ENCODE peak calls at places on chromosome 16, in four cellular contexts. One of them, this sample, is unnamed.

GRCh38 chr16:10878328-10878643 is 1.3 kb downstream of the CIITA start:
- DNase-seq in neural crest cell: no peak
- DNase-seq in fibroblast of mammary gland: no peak
- DNase-seq in A549: no peak
- DNase-seq in this sample: no peak

GRCh38 chr16:10870137-10870776 is 6.7 kb upstream of the CIITA start:
- DNase-seq in neural crest cell: no peak
- DNase-seq in fibroblast of mammary gland: no peak
- DNase-seq in A549: no peak
- DNase-seq in this sample: no peak

GRCh38 chr16:19781196-19781595 is 63.1 kb downstream of the IQCK start:
- DNase-seq in neural crest cell: no peak
- DNase-seq in fibroblast of mammary gland: peak; percentile 68
- DNase-seq in A549: no peak
- DNase-seq in this sample: no peak

GRCh38 chr16:10577305-10578202 is 2.8 kb downstream of the EMP2 start:
- DNase-seq in neural crest cell: no peak
- DNase-seq in fibroblast of mammary gland: no peak
- DNase-seq in A549: no peak
- DNase-seq in this sample: peak; percentile 38

GRCh38 chr16:70548936-70549335 is 25.3 kb downstream of the SF3B3 start:
- DNase-seq in neural crest cell: no peak
- DNase-seq in fibroblast of mammary gland: no peak
- DNase-seq in A549: no peak
- DNase-seq in this sample: no peak

GRCh38 chr16:87471278-87472141 is 21.3 kb downstream of the ZCCHC14 start:
- DNase-seq in neural crest cell: no peak
- DNase-seq in fibroblast of mammary gland: peak; percentile 37
- DNase-seq in A549: no peak
- DNase-seq in this sample: no peak

GRCh38 chr16:3587547-3588110 is 10.4 kb upstream of the NLRC3 start:
- DNase-seq in neural crest cell: no peak
- DNase-seq in fibroblast of mammary gland: no peak
- DNase-seq in A549: no peak
- DNase-seq in this sample: no peak

GRCh38 chr16:82699262-82699661 is 72.5 kb downstream of the CDH13 start:
- DNase-seq in neural crest cell: no peak
- DNase-seq in fibroblast of mammary gland: no peak
- DNase-seq in A549: no peak
- DNase-seq in this sample: no peak

GRCh38 chr16:85448557-85449194 is 164.4 kb upstream of the GSE1 start:
- DNase-seq in neural crest cell: no peak
- DNase-seq in fibroblast of mammary gland: peak; percentile 31
- DNase-seq in A549: no peak
- DNase-seq in this sample: no peak

GRCh38 chr16:67349172-67349571 is 22.6 kb downstream of the LRRC36 start:
- DNase-seq in neural crest cell: no peak
- DNase-seq in fibroblast of mammary gland: peak; percentile 46
- DNase-seq in A549: peak; percentile 41
- DNase-seq in this sample: peak; percentile 3

GRCh38 chr16:78742501-78743283 is 643.2 kb downstream of the WWOX start:
- DNase-seq in neural crest cell: no peak
- DNase-seq in fibroblast of mammary gland: no peak
- DNase-seq in A549: no peak
- DNase-seq in this sample: no peak

GRCh38 chr16:68324780-68325357 is 14.1 kb downstream of the PRMT7 start:
- DNase-seq in neural crest cell: no peak
- DNase-seq in fibroblast of mammary gland: peak; percentile 22
- DNase-seq in A549: no peak
- DNase-seq in this sample: no peak

GRCh38 chr16:72946474-72947194 is 101.3 kb downstream of the ZFHX3 start:
- DNase-seq in neural crest cell: no peak
- DNase-seq in fibroblast of mammary gland: peak; percentile 8
- DNase-seq in A549: no peak
- DNase-seq in this sample: no peak

GRCh38 chr16:968620-969019 is 2.2 kb downstream of the LMF1 start:
- DNase-seq in neural crest cell: no peak
- DNase-seq in fibroblast of mammary gland: no peak
- DNase-seq in A549: no peak
- DNase-seq in this sample: no peak

GRCh38 chr16:54511181-54511731 is 224.7 kb upstream of the IRX3 start:
- DNase-seq in neural crest cell: no peak
- DNase-seq in fibroblast of mammary gland: peak; percentile 68
- DNase-seq in A549: no peak
- DNase-seq in this sample: no peak

GRCh38 chr16:20933589-20933988 is 33.0 kb downstream of the LYRM1 start:
- DNase-seq in neural crest cell: no peak
- DNase-seq in fibroblast of mammary gland: no peak
- DNase-seq in A549: no peak
- DNase-seq in this sample: no peak

GRCh38 chr16:9499921-9500593 is 408.6 kb downstream of the HAPSTR1 start:
- DNase-seq in neural crest cell: no peak
- DNase-seq in fibroblast of mammary gland: no peak
- DNase-seq in A549: no peak
- DNase-seq in this sample: no peak

GRCh38 chr16:81873843-81874752 is 95.0 kb downstream of the PLCG2 start:
- DNase-seq in neural crest cell: peak; percentile 59
- DNase-seq in fibroblast of mammary gland: peak; percentile 43
- DNase-seq in A549: peak; percentile 59
- DNase-seq in this sample: peak; percentile 45

GRCh38 chr16:29815032-29815721 is 775 bp upstream of the PAGR1 start:
- DNase-seq in neural crest cell: peak; percentile 19
- DNase-seq in fibroblast of mammary gland: no peak
- DNase-seq in A549: no peak
- DNase-seq in this sample: no peak

GRCh38 chr16:3645504-3646347 is 8.8 kb upstream of the DNASE1 start:
- DNase-seq in neural crest cell: peak; percentile 57
- DNase-seq in fibroblast of mammary gland: no peak
- DNase-seq in A549: no peak
- DNase-seq in this sample: no peak

GRCh38 chr16:68064791-68065365 is 20.3 kb upstream of the NFATC3 start:
- DNase-seq in neural crest cell: peak; percentile 63
- DNase-seq in fibroblast of mammary gland: peak; percentile 70
- DNase-seq in A549: peak; percentile 67
- DNase-seq in this sample: peak; percentile 87

GRCh38 chr16:89402962-89403361 is 87.4 kb downstream of the ANKRD11 start:
- DNase-seq in neural crest cell: no peak
- DNase-seq in fibroblast of mammary gland: peak; percentile 56
- DNase-seq in A549: no peak
- DNase-seq in this sample: no peak

GRCh38 chr16:54027126-54027922 is 259.3 kb downstream of the IRX3 start:
- DNase-seq in neural crest cell: no peak
- DNase-seq in fibroblast of mammary gland: peak; percentile 47
- DNase-seq in A549: peak; percentile 6
- DNase-seq in this sample: peak; percentile 72

GRCh38 chr16:55418586-55418985 is 60.4 kb upstream of the MMP2 start:
- DNase-seq in neural crest cell: no peak
- DNase-seq in fibroblast of mammary gland: no peak
- DNase-seq in A549: no peak
- DNase-seq in this sample: no peak

GRCh38 chr16:69424935-69425784 is 741 bp downstream of the CYB5B start:
- DNase-seq in neural crest cell: no peak
- DNase-seq in fibroblast of mammary gland: no peak
- DNase-seq in A549: no peak
- DNase-seq in this sample: no peak

GRCh38 chr16:69419956-69420355 is 4.5 kb upstream of the CYB5B start:
- DNase-seq in neural crest cell: no peak
- DNase-seq in fibroblast of mammary gland: no peak
- DNase-seq in A549: no peak
- DNase-seq in this sample: no peak

GRCh38 chr16:69423189-69423588 is 1.2 kb upstream of the CYB5B start:
- DNase-seq in neural crest cell: no peak
- DNase-seq in fibroblast of mammary gland: no peak
- DNase-seq in A549: no peak
- DNase-seq in this sample: no peak

GRCh38 chr16:69428652-69429051 is 4.2 kb downstream of the CYB5B start:
- DNase-seq in neural crest cell: no peak
- DNase-seq in fibroblast of mammary gland: no peak
- DNase-seq in A549: no peak
- DNase-seq in this sample: no peak

GRCh38 chr16:69424053-69424934 is at the start of gene CYB5B:
- DNase-seq in neural crest cell: peak; percentile 78
- DNase-seq in fibroblast of mammary gland: peak; percentile 99
- DNase-seq in A549: peak; percentile 99
- DNase-seq in this sample: peak; percentile 97
- TF ChIP-seq CTCF in neural crest cell: no peak
- TF ChIP-seq CTCF in fibroblast of mammary gland: no peak
- TF ChIP-seq CTCF in A549: no peak
- TF ChIP-seq CTCF in this sample: no peak

DNA sequence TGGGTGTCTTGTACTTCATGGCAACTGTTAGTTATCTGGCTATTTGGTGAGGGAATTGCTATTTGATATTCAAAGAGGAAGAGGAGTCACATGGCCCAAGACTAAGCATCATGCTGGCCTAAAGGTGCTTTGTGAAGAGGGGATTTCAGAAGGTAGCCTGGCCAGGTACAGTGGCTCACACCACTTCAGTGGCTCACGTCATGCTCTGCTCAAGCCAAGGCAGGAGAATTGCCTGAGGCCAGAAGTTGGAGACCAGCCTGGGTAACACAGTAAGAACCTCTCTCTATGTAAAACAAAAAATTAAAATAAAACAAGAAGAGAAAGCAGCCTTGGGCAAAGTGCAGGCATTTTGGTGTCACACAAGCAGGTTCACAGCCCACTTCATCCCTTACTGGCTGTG is 6.4 kb upstream of the MT1B start:
- DNase-seq in neural crest cell: no peak
- DNase-seq in fibroblast of mammary gland: no peak
- DNase-seq in A549: no peak
- DNase-seq in this sample: no peak
- TF ChIP-seq CTCF in neural crest cell: no peak
- TF ChIP-seq CTCF in fibroblast of mammary gland: no peak
- TF ChIP-seq CTCF in A549: no peak
- TF ChIP-seq CTCF in this sample: no peak

DNA sequence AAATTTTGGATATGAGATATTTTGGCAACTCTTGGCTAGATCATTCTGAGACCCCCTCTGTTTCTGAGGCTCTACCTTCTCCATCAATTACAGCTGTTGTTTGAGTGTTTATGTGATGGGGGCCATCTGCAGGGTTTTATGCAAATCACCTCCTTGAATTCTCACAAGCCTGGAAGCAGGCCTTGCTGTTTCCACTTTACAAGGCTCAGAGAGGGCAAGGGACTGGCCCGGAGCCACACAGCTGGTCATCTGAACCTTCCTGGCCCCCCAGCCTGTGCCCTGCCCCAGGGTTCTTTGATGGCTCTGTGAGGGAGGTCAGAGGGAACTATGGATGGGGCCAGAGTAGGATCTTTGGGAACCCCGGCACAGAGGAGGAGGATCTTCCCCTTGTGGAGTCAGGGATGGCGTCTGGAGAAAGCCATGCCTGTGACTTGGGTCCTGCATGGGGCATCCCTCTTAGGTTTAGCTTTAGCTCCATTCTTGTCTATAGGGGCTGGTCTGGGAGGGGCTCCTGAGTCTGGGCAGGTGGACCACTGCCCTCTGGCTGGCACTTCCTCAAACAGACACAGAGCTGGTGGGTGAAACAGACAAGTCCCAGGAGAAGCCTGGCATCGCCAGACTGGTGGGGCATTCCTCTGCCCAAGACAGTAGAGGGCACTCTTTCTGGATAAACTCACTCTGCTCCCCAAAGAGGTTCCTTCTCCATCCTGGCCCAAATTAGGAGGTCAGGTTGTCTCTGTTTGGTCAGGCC is 26.2 kb downstream of the IL21R start:
- DNase-seq in neural crest cell: no peak
- DNase-seq in fibroblast of mammary gland: no peak
- DNase-seq in A549: no peak
- DNase-seq in this sample: no peak
- TF ChIP-seq CTCF in neural crest cell: no peak
- TF ChIP-seq CTCF in fibroblast of mammary gland: peak; percentile 3
- TF ChIP-seq CTCF in A549: no peak
- TF ChIP-seq CTCF in this sample: peak; percentile 62

GRCh38 chr16:48537909-48538745 is 71.9 kb downstream of the N4BP1 start:
- DNase-seq in neural crest cell: no peak
- DNase-seq in fibroblast of mammary gland: peak; percentile 42
- DNase-seq in A549: no peak
- DNase-seq in this sample: no peak

GRCh38 chr16:48540222-48540900 is 69.6 kb downstream of the N4BP1 start:
- DNase-seq in neural crest cell: no peak
- DNase-seq in fibroblast of mammary gland: no peak
- DNase-seq in A549: no peak
- DNase-seq in this sample: no peak

GRCh38 chr16:48539485-48540221 is 70.3 kb downstream of the N4BP1 start:
- DNase-seq in neural crest cell: no peak
- DNase-seq in fibroblast of mammary gland: no peak
- DNase-seq in A549: no peak
- DNase-seq in this sample: no peak

GRCh38 chr16:48537275-48537674 is 72.7 kb downstream of the N4BP1 start:
- DNase-seq in neural crest cell: no peak
- DNase-seq in fibroblast of mammary gland: no peak
- DNase-seq in A549: no peak
- DNase-seq in this sample: no peak

GRCh38 chr16:48538746-48539484 is 71.1 kb downstream of the N4BP1 start:
- DNase-seq in neural crest cell: no peak
- DNase-seq in fibroblast of mammary gland: no peak
- DNase-seq in A549: no peak
- DNase-seq in this sample: no peak
- TF ChIP-seq CTCF in neural crest cell: peak; percentile 50
- TF ChIP-seq CTCF in fibroblast of mammary gland: peak; percentile 40
- TF ChIP-seq CTCF in A549: peak; percentile 19
- TF ChIP-seq CTCF in this sample: peak; percentile 35

This sample was measured in HFFc6.